ENCODE peak calls at places on chromosomes 12 and 14, in ten cellular contexts. S is T-helper 1 cell; P is NCI-H2029; G is stimulated activated CD8-positive, alpha-beta memory T cell treated with anti-CD3 and anti-CD28 coated beads, Interleukin-2, amount 100 ng/mL, for 1 hour; A is myocyte; E is RKO; T is GM23248; I is vagina; Z is stimulated activated CD4-positive, alpha-beta T cell treated with anti-CD3 and anti-CD28 coated beads, TNF-alpha, amount 100 ng/mL, for 4 hours; N is Ammon's horn. M is an unnamed sample.

GRCh38 chr14:34951286-34951685 is 31.5 kb upstream of the SRP54 start:
- DNase-seq in T (peak), N (no peak), A (peak), S (no peak), E (no peak), P (no peak), G (no peak), I (no peak), Z (no peak), M (no peak)

GRCh38 chr14:53306267-53306721 is 153.2 kb upstream of the DDHD1 start:
- DNase-seq in G (no peak), A (peak), E (peak), S (peak), P (peak), N (peak), I (no peak), Z (no peak), T (peak), M (peak)

GRCh38 chr14:86243158-86243557 is 713.2 kb downstream of the FLRT2 start:
- DNase-seq in Z (no peak), T (no peak), G (no peak), S (no peak), E (no peak), A (no peak), N (no peak), P (no peak), I (no peak), M (no peak)

GRCh38 chr14:100528962-100529560 is 58.2 kb downstream of the BEGAIN start:
- DNase-seq in Z (no peak), S (no peak), P (no peak), G (no peak), N (peak), I (no peak), E (no peak), A (no peak), T (no peak), M (no peak)

GRCh38 chr14:104245723-104246122 is 107.3 kb downstream of the KIF26A start:
- DNase-seq in G (no peak), Z (no peak), S (no peak), T (no peak), A (no peak), P (no peak), E (no peak), I (no peak), N (no peak), M (no peak)

GRCh38 chr14:64990291-64990690 is 3.6 kb downstream of the FNTB start:
- DNase-seq in I (no peak), Z (no peak), T (no peak), N (no peak), P (no peak), E (no peak), A (no peak), S (peak), G (no peak), M (no peak)

GRCh38 chr12:62472472-62472871 is 5.8 kb downstream of the MON2 start:
- DNase-seq in P (no peak), N (no peak), G (no peak), T (peak), E (peak), S (no peak), I (no peak), Z (no peak), A (peak), M (no peak)

GRCh38 chr12:88334271-88334670 is 192.2 kb downstream of the TMTC3 start:
- DNase-seq in Z (no peak), I (no peak), E (no peak), T (peak), N (no peak), P (no peak), S (no peak), G (no peak), A (peak), M (no peak)

GRCh38 chr14:105646175-105646574 is 119.8 kb downstream of the TMEM121 start:
- DNase-seq in G (no peak), I (no peak), S (no peak), E (no peak), A (no peak), Z (no peak), P (no peak), T (no peak), N (no peak), M (no peak)

M was measured in transverse colon.